ENCODE peak calls at places on chromosomes 6 and 20, in seven cellular contexts. Y is NCI-H510A treated with DMSO at 0.1 percent for 48 hours, V is posterior cingulate gyrus, U is activated B cell treated with CpG ODN at 0.5 μM for 24 hours, X is HTR-8/SVneo, K is SW480, H is NCI-H1417 treated with DMSO at 0.1 percent for 48 hours. D is an unnamed sample.

GRCh38 chr6:92352130-92352529 is 1067.2 kb downstream of the EPHA7 start:
- DNase-seq in H (no peak), V (no peak), U (no peak), K (no peak), Y (no peak), X (no peak), D (no peak)

GRCh38 chr6:31972709-31973350 is 892 bp upstream of the DXO start:
- DNase-seq in V (no peak), U (no peak), X (no peak), H (no peak), Y (no peak), K (no peak), D (no peak)

GRCh38 chr6:83153958-83154357 is 39.1 kb downstream of the PGM3 start:
- DNase-seq in X (no peak), Y (no peak), H (no peak), K (no peak), U (no peak), V (no peak), D (no peak)

GRCh38 chr6:123635567-123635966 is 1.2 kb downstream of the TRDN start:
- DNase-seq in Y (no peak), X (no peak), K (no peak), U (no peak), V (no peak), H (no peak), D (no peak)

GRCh38 chr6:150994026-150994425 is 128.5 kb downstream of the MTHFD1L start:
- DNase-seq in Y (no peak), H (no peak), U (no peak), K (no peak), V (no peak), X (no peak), D (no peak)

GRCh38 chr6:28335564-28336283 is at the start of gene ZSCAN31:
- DNase-seq in X (peak; percentile 86), K (peak; percentile 95), Y (no peak), V (peak; percentile 97), H (peak; percentile 33), U (peak; percentile 61), D (peak; percentile 94)

GRCh38 chr6:47195251-47195650 is 114.5 kb downstream of the TNFRSF21 start:
- DNase-seq in K (no peak), V (no peak), Y (no peak), X (no peak), U (no peak), H (no peak), D (no peak)

GRCh38 chr6:73011945-73012344 is 213.4 kb downstream of the KHDC1L start:
- DNase-seq in H (no peak), Y (no peak), V (no peak), U (no peak), X (no peak), K (no peak), D (no peak)

GRCh38 chr6:53731906-53732636 is 62.7 kb upstream of the LRRC1 start:
- DNase-seq in Y (no peak), H (no peak), V (no peak), X (no peak), U (no peak), K (no peak), D (no peak)

GRCh38 chr6:43695078-43695966 is 7.7 kb upstream of the MRPS18A start:
- DNase-seq in H (no peak), U (no peak), K (peak; percentile 72), Y (peak; percentile 89), V (no peak), X (no peak), D (no peak)

GRCh38 chr20:61436674-61437279 is 184.7 kb downstream of the CDH4 start:
- DNase-seq in V (no peak), X (no peak), U (no peak), Y (no peak), H (no peak), K (peak; percentile 90), D (no peak)

GRCh38 chr20:53078761-53079482 is 106.8 kb downstream of the TSHZ2 start:
- DNase-seq in U (no peak), X (no peak), V (no peak), Y (no peak), H (no peak), K (no peak), D (no peak)

GRCh38 chr6:117907600-117908245 is 659 bp downstream of the SLC35F1 start:
- DNase-seq in K (no peak), X (no peak), H (no peak), Y (peak; percentile 14), V (peak; percentile 83), U (no peak), D (peak; percentile 41)

GRCh38 chr6:39189915-39190544 is 39.2 kb downstream of the KCNK5 start:
- DNase-seq in K (no peak), U (no peak), H (no peak), Y (peak; percentile 24), X (peak; percentile 27), V (peak; percentile 79), D (no peak)

GRCh38 chr6:157555795-157556645 is 175.0 kb downstream of the ZDHHC14 start:
- DNase-seq in X (no peak), V (no peak), Y (no peak), U (no peak), K (no peak), H (no peak), D (no peak)

GRCh38 chr6:53484409-53485280 is 60.3 kb downstream of the GCLC start:
- DNase-seq in U (no peak), X (peak; percentile 32), H (peak; percentile 15), K (peak; percentile 41), Y (peak; percentile 97), V (no peak), D (peak; percentile 11)

GRCh38 chr6:21773199-21773974 is 179.8 kb downstream of the SOX4 start:
- DNase-seq in H (no peak), U (no peak), K (no peak), X (no peak), V (no peak), Y (no peak), D (no peak)

GRCh38 chr6:28922004-28922840 is 1.6 kb downstream of the TRIM27 start:
- DNase-seq in Y (no peak), X (no peak), H (no peak), K (peak; percentile 79), U (no peak), V (no peak), D (no peak)

GRCh38 chr6:91646649-91647048 is 1059.8 kb upstream of the MAP3K7 start:
- DNase-seq in Y (no peak), X (no peak), V (no peak), U (no peak), K (no peak), H (no peak), D (no peak)

GRCh38 chr6:54910326-54910952 is 63.9 kb downstream of the FAM83B start:
- DNase-seq in K (no peak), X (no peak), U (no peak), H (no peak), Y (no peak), V (no peak), D (no peak)

GRCh38 chr6:114783083-114783482 is 440.3 kb upstream of the HS3ST5 start:
- DNase-seq in K (peak; percentile 1), V (no peak), Y (no peak), X (no peak), U (no peak), H (no peak), D (no peak)

GRCh38 chr20:44633187-44633851 is 18.2 kb downstream of the ADA start:
- DNase-seq in H (no peak), V (no peak), X (no peak), K (no peak), U (no peak), Y (no peak), D (no peak)

GRCh38 chr6:2192971-2193370 is 52.4 kb downstream of the GMDS start:
- DNase-seq in K (no peak), Y (no peak), V (no peak), X (no peak), U (no peak), H (no peak), D (no peak)

GRCh38 chr20:25399038-25399430 is 8.4 kb upstream of the ABHD12 start:
- DNase-seq in K (peak; percentile 91), H (peak; percentile 29), X (peak; percentile 65), V (no peak), U (no peak), Y (peak; percentile 95), D (peak; percentile 11)

GRCh38 chr6:130324657-130325056 is 41.2 kb upstream of the TMEM200A start:
- DNase-seq in K (no peak), V (no peak), U (no peak), H (no peak), Y (no peak), X (no peak), D (no peak)

GRCh38 chr6:15763364-15763763 is 100.5 kb upstream of the DTNBP1 start:
- DNase-seq in Y (no peak), H (no peak), V (no peak), U (no peak), X (no peak), K (no peak), D (no peak)

GRCh38 chr20:61271273-61272221 is 19.5 kb downstream of the CDH4 start:
- DNase-seq in Y (no peak), H (no peak), U (no peak), X (no peak), V (no peak), K (no peak), D (peak; percentile 50)

GRCh38 chr6:142570221-142570671 is 268.4 kb downstream of the ADGRG6 start:
- DNase-seq in U (no peak), V (no peak), K (peak; percentile 91), Y (no peak), X (no peak), H (no peak), D (no peak)

GRCh38 chr6:77462359-77463307 is 658 bp downstream of the HTR1B start:
- DNase-seq in Y (no peak), V (peak; percentile 82), U (no peak), X (no peak), H (no peak), K (no peak), D (no peak)

GRCh38 chr6:128209771-128210170 is 308.9 kb upstream of the THEMIS start:
- DNase-seq in X (peak; percentile 36), Y (no peak), V (no peak), H (no peak), K (no peak), U (no peak), D (no peak)

GRCh38 chr6:2712102-2712501 is 38.6 kb downstream of the MYLK4 start:
- DNase-seq in U (no peak), H (no peak), V (no peak), X (no peak), K (no peak), Y (no peak), D (no peak)

GRCh38 chr6:41731561-41732086 is 3.8 kb downstream of the TFEB start:
- DNase-seq in K (no peak), H (no peak), U (no peak), Y (no peak), X (no peak), V (peak; percentile 36), D (no peak)

GRCh38 chr20:50446351-50447101 is 63.7 kb upstream of the PTPN1 start:
- DNase-seq in H (no peak), U (no peak), K (no peak), V (no peak), Y (no peak), X (no peak), D (no peak)

GRCh38 chr6:1986454-1987243 is 258.8 kb downstream of the GMDS start:
- DNase-seq in X (no peak), V (no peak), K (no peak), U (no peak), H (no peak), Y (peak; percentile 2), D (no peak)

GRCh38 chr6:75101896-75102680 is 103.8 kb downstream of the COL12A1 start:
- DNase-seq in Y (no peak), U (no peak), K (no peak), V (no peak), H (no peak), X (no peak), D (no peak)

GRCh38 chr20:24004470-24004869 is 15.9 kb upstream of the GGTLC1 start:
- DNase-seq in V (no peak), H (no peak), X (no peak), K (no peak), U (no peak), Y (no peak), D (no peak)